ENCODE peak calls at places on chromosome 10, in six cellular contexts. C is pancreas, P is mucosa of descending colon, W is Caco-2, N is mesenchymal stem cell, U is tibial artery. K is an unnamed sample. For H3K36me3, the result is how much of the 10 kb centered on the place peaks cover.

GRCh38 chr10:14022954-14023353 is 307.8 kb downstream of the FRMD4A start:
- DNase-seq in U (no peak), C (no peak), W (no peak), N (no peak), P (no peak), K (no peak)

GRCh38 chr10:97138174-97138573 is 47.6 kb downstream of the SLIT1 start:
- DNase-seq in N (no peak), P (peak), W (peak), C (no peak), U (no peak), K (no peak)

GRCh38 chr10:11403116-11403515 is 208.3 kb downstream of the USP6NL start:
- DNase-seq in U (no peak), C (no peak), P (peak), W (peak), N (no peak), K (no peak)

GRCh38 chr10:124508070-124508667 is 46.5 kb downstream of the LHPP start:
- DNase-seq in C (no peak), U (no peak), W (no peak), P (no peak), N (no peak), K (peak)

GRCh38 chr10:24513155-24513554 is 210.5 kb downstream of the ARHGAP21 start:
- DNase-seq in C (no peak), P (peak), W (no peak), N (peak), U (no peak), K (no peak)

GRCh38 chr10:131774618-131775443 is 126.0 kb upstream of the PPP2R2D start:
- DNase-seq in U (no peak), P (no peak), W (no peak), C (no peak), N (no peak), K (no peak)

GRCh38 chr10:50527438-50528043 is 96.2 kb downstream of the SGMS1 start:
- DNase-seq in W (no peak), P (no peak), N (no peak), U (no peak), C (no peak), K (no peak)

GRCh38 chr10:4074559-4075407 is 289.8 kb upstream of the KLF6 start:
- DNase-seq in U (no peak), N (peak), W (no peak), P (no peak), C (no peak), K (no peak)

GRCh38 chr10:35937538-35937937 is 295.4 kb upstream of the FZD8 start:
- DNase-seq in P (no peak), U (no peak), C (no peak), W (no peak), N (no peak), K (no peak)

GRCh38 chr10:48522011-48522765 is 82.7 kb downstream of the ARHGAP22 start:
- DNase-seq in U (no peak), W (peak), C (no peak), N (no peak), P (no peak), K (no peak)

GRCh38 chr10:60175418-60175817 is 214.3 kb downstream of the ANK3 start:
- DNase-seq in U (no peak), C (no peak), N (peak), P (no peak), W (peak), K (no peak)

GRCh38 chr10:17009228-17009700 is 120.3 kb downstream of the CUBN start:
- DNase-seq in C (no peak), P (no peak), N (peak), U (peak), W (no peak), K (no peak)

GRCh38 chr10:70615784-70616511 is 13.4 kb upstream of the PRF1 start:
- DNase-seq in U (no peak), W (no peak), P (no peak), C (no peak), N (no peak), K (no peak)
- H3K36me3 ChIP-seq in U (under half), W (under half), P (under half), C (under half), N (under half), K (under half)

GRCh38 chr10:129897851-129898463 is 66.1 kb downstream of the EBF3 start:
- DNase-seq in N (no peak), C (no peak), U (no peak), P (no peak), W (no peak), K (no peak)

GRCh38 chr10:129900825-129901224 is 63.2 kb downstream of the EBF3 start:
- DNase-seq in W (no peak), C (no peak), P (no peak), U (no peak), N (peak), K (no peak)

GRCh38 chr10:129898701-129899563 is 65.1 kb downstream of the EBF3 start:
- DNase-seq in U (no peak), N (no peak), C (no peak), W (no peak), P (no peak), K (no peak)

GRCh38 chr10:129901389-129902045 is 62.6 kb downstream of the EBF3 start:
- DNase-seq in P (no peak), U (no peak), W (no peak), N (no peak), C (no peak), K (no peak)

GRCh38 chr10:129899564-129899862 is 64.6 kb downstream of the EBF3 start:
- DNase-seq in W (no peak), P (no peak), C (no peak), U (no peak), N (no peak), K (no peak)
- H3K36me3 ChIP-seq in W (under half), P (under half), C (under half), U (under half), N (under half), K (under half)

GRCh38 chr10:63197304-63198092 is 64.4 kb downstream of the NRBF2 start:
- DNase-seq in P (no peak), U (no peak), N (no peak), C (no peak), W (no peak), K (no peak)
- H3K36me3 ChIP-seq in P (under half), U (under half), N (under half), C (under half), W (under half), K (half or more)

GRCh38 chr10:71816421-71816851 is 34.6 kb downstream of the PSAP start:
- DNase-seq in W (no peak), N (no peak), C (no peak), U (no peak), P (no peak), K (no peak)
- H3K36me3 ChIP-seq in W (under half), N (half or more), C (under half), U (half or more), P (under half), K (under half)

GRCh38 chr10:71827828-71828227 is 23.2 kb downstream of the PSAP start:
- DNase-seq in P (no peak), N (no peak), U (no peak), W (no peak), C (no peak), K (no peak)

GRCh38 chr10:71830726-71831125 is 20.3 kb downstream of the PSAP start:
- DNase-seq in P (no peak), U (no peak), C (no peak), N (no peak), W (no peak), K (no peak)

GRCh38 chr10:71831646-71832552 is 19.2 kb downstream of the PSAP start:
- DNase-seq in P (no peak), U (no peak), W (no peak), N (no peak), C (no peak), K (no peak)

GRCh38 chr10:71829171-71829570 is 21.9 kb downstream of the PSAP start:
- DNase-seq in U (peak), N (no peak), C (no peak), P (peak), W (no peak), K (peak)

GRCh38 chr10:71828702-71829101 is 22.3 kb downstream of the PSAP start:
- DNase-seq in U (no peak), P (no peak), C (no peak), W (no peak), N (no peak), K (no peak)
- H3K36me3 ChIP-seq in U (half or more), P (under half), C (half or more), W (under half), N (half or more), K (under half)

DNA sequence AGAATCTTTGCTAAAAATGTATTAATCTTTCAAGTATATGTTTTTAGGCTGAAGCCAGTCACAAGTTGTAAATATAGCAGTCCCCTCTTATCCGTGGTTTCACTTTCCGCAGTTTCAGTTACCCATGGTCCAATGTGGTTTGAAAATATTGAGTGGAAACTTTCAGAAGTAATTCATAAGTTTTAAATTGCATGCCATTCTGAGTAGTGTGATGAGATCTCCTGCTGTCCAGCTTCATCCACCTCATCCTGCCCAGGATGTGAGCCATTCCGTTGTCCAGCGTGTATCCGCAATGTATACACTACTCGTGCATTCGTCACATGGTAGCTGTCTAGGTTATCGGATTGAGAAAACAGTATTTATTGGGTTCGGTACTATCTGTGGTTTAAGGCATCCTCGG is 12.2 kb downstream of the PDCD4 start:
- DNase-seq in P (no peak), U (no peak), C (no peak), W (no peak), N (no peak), K (no peak)
- H3K36me3 ChIP-seq in P (under half), U (under half), C (under half), W (under half), N (under half), K (under half)

DNA sequence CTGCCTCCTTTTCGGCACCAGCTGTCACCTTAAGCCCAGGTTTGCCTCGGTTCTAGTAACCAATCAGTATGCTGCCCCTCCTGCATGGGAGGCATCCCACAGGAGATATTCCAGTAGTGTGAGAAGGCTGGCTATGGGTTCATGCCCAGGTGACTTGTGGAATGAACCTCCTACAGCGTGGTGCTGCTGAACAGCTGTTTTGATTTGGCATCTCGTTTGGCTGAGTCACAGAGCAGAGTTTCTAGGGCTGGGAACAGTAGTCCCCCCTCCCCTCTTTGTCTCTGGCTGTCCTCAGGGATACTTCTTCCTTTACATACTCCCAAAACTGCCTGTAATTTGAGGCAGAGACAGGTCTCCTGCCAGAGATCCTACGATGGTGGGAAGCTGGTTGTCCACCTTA is 16.1 kb downstream of the R3HCC1L start:
- DNase-seq in U (no peak), P (no peak), N (peak), W (no peak), C (no peak), K (no peak)
- H3K36me3 ChIP-seq in U (under half), P (under half), N (under half), W (under half), C (under half), K (under half)